ENCODE peak calls at places on chromosomes 13 and 19, in seven cellular contexts. One of them, this sample, is unnamed.
A peak's percentile ranks its signal among the peaks of the same experiment; 100 is the strongest.

GRCh38 chr19:10286803-10287737 is at the start of gene ICAM4:
- DNase-seq in breast epithelium: no peak
- DNase-seq in CD8-positive, alpha-beta T cell: no peak
- DNase-seq in CD8-positive, alpha-beta memory T cell: no peak
- DNase-seq in CD4-positive, CD25-positive, alpha-beta regulatory T cell: no peak
- DNase-seq in cardiac muscle cell: peak; percentile 71
- DNase-seq in stomach: peak; percentile 81
- DNase-seq in this sample: no peak

GRCh38 chr13:75751350-75751749 is 115.2 kb downstream of the LMO7 start:
- DNase-seq in breast epithelium: no peak
- DNase-seq in CD8-positive, alpha-beta T cell: no peak
- DNase-seq in CD8-positive, alpha-beta memory T cell: no peak
- DNase-seq in CD4-positive, CD25-positive, alpha-beta regulatory T cell: no peak
- DNase-seq in cardiac muscle cell: no peak
- DNase-seq in stomach: no peak
- DNase-seq in this sample: no peak

GRCh38 chr19:35807633-35808032 is 5.0 kb downstream of the PRODH2 start:
- DNase-seq in breast epithelium: no peak
- DNase-seq in CD8-positive, alpha-beta T cell: no peak
- DNase-seq in CD8-positive, alpha-beta memory T cell: no peak
- DNase-seq in CD4-positive, CD25-positive, alpha-beta regulatory T cell: no peak
- DNase-seq in cardiac muscle cell: no peak
- DNase-seq in stomach: no peak
- DNase-seq in this sample: no peak

GRCh38 chr13:78161266-78161665 is 242.6 kb upstream of the EDNRB start:
- DNase-seq in breast epithelium: no peak
- DNase-seq in CD8-positive, alpha-beta T cell: no peak
- DNase-seq in CD8-positive, alpha-beta memory T cell: no peak
- DNase-seq in CD4-positive, CD25-positive, alpha-beta regulatory T cell: no peak
- DNase-seq in cardiac muscle cell: no peak
- DNase-seq in stomach: no peak
- DNase-seq in this sample: no peak

GRCh38 chr13:23615677-23616076 is 45.5 kb downstream of the TNFRSF19 start:
- DNase-seq in breast epithelium: no peak
- DNase-seq in CD8-positive, alpha-beta T cell: no peak
- DNase-seq in CD8-positive, alpha-beta memory T cell: no peak
- DNase-seq in CD4-positive, CD25-positive, alpha-beta regulatory T cell: no peak
- DNase-seq in cardiac muscle cell: no peak
- DNase-seq in stomach: no peak
- DNase-seq in this sample: no peak

GRCh38 chr13:72384879-72385278 is 342.6 kb downstream of the MZT1 start:
- DNase-seq in breast epithelium: no peak
- DNase-seq in CD8-positive, alpha-beta T cell: no peak
- DNase-seq in CD8-positive, alpha-beta memory T cell: no peak
- DNase-seq in CD4-positive, CD25-positive, alpha-beta regulatory T cell: no peak
- DNase-seq in cardiac muscle cell: no peak
- DNase-seq in stomach: no peak
- DNase-seq in this sample: no peak

GRCh38 chr19:13146763-13147563 is 3.2 kb downstream of the STX10 start:
- DNase-seq in breast epithelium: no peak
- DNase-seq in CD8-positive, alpha-beta T cell: no peak
- DNase-seq in CD8-positive, alpha-beta memory T cell: no peak
- DNase-seq in CD4-positive, CD25-positive, alpha-beta regulatory T cell: no peak
- DNase-seq in cardiac muscle cell: no peak
- DNase-seq in stomach: peak; percentile 63
- DNase-seq in this sample: no peak

GRCh38 chr19:50198431-50199253 is 4.8 kb upstream of the MYH14 start:
- DNase-seq in breast epithelium: no peak
- DNase-seq in CD8-positive, alpha-beta T cell: no peak
- DNase-seq in CD8-positive, alpha-beta memory T cell: no peak
- DNase-seq in CD4-positive, CD25-positive, alpha-beta regulatory T cell: no peak
- DNase-seq in cardiac muscle cell: no peak
- DNase-seq in stomach: no peak
- DNase-seq in this sample: no peak

GRCh38 chr13:20126460-20127262 is 34.2 kb downstream of the GJA3 start:
- DNase-seq in breast epithelium: no peak
- DNase-seq in CD8-positive, alpha-beta T cell: no peak
- DNase-seq in CD8-positive, alpha-beta memory T cell: no peak
- DNase-seq in CD4-positive, CD25-positive, alpha-beta regulatory T cell: no peak
- DNase-seq in cardiac muscle cell: peak; percentile 78
- DNase-seq in stomach: no peak
- DNase-seq in this sample: no peak

GRCh38 chr19:8352134-8352827 is 9.2 kb upstream of the KANK3 start:
- DNase-seq in breast epithelium: no peak
- DNase-seq in CD8-positive, alpha-beta T cell: no peak
- DNase-seq in CD8-positive, alpha-beta memory T cell: no peak
- DNase-seq in CD4-positive, CD25-positive, alpha-beta regulatory T cell: no peak
- DNase-seq in cardiac muscle cell: no peak
- DNase-seq in stomach: no peak
- DNase-seq in this sample: no peak

GRCh38 chr13:80783926-80784325 is 443.0 kb upstream of the SPRY2 start:
- DNase-seq in breast epithelium: no peak
- DNase-seq in CD8-positive, alpha-beta T cell: no peak
- DNase-seq in CD8-positive, alpha-beta memory T cell: no peak
- DNase-seq in CD4-positive, CD25-positive, alpha-beta regulatory T cell: no peak
- DNase-seq in cardiac muscle cell: no peak
- DNase-seq in stomach: no peak
- DNase-seq in this sample: no peak

GRCh38 chr19:3131168-3131567 is 4.7 kb upstream of the GNA15 start:
- DNase-seq in breast epithelium: no peak
- DNase-seq in CD8-positive, alpha-beta T cell: no peak
- DNase-seq in CD8-positive, alpha-beta memory T cell: peak; percentile 29
- DNase-seq in CD4-positive, CD25-positive, alpha-beta regulatory T cell: peak; percentile 33
- DNase-seq in cardiac muscle cell: no peak
- DNase-seq in stomach: no peak
- DNase-seq in this sample: no peak

GRCh38 chr13:27379694-27380596 is 44.5 kb upstream of the GTF3A start:
- DNase-seq in breast epithelium: peak; percentile 31
- DNase-seq in CD8-positive, alpha-beta T cell: peak; percentile 57
- DNase-seq in CD8-positive, alpha-beta memory T cell: peak; percentile 20
- DNase-seq in CD4-positive, CD25-positive, alpha-beta regulatory T cell: peak; percentile 38
- DNase-seq in cardiac muscle cell: peak; percentile 69
- DNase-seq in stomach: peak; percentile 88
- DNase-seq in this sample: peak; percentile 66

GRCh38 chr13:39571502-39572092 is 31.4 kb downstream of the LHFPL6 start:
- DNase-seq in breast epithelium: no peak
- DNase-seq in CD8-positive, alpha-beta T cell: no peak
- DNase-seq in CD8-positive, alpha-beta memory T cell: no peak
- DNase-seq in CD4-positive, CD25-positive, alpha-beta regulatory T cell: no peak
- DNase-seq in cardiac muscle cell: no peak
- DNase-seq in stomach: no peak
- DNase-seq in this sample: no peak

GRCh38 chr19:35991731-35992450 is 3.1 kb upstream of the SDHAF1 start:
- DNase-seq in breast epithelium: no peak
- DNase-seq in CD8-positive, alpha-beta T cell: no peak
- DNase-seq in CD8-positive, alpha-beta memory T cell: no peak
- DNase-seq in CD4-positive, CD25-positive, alpha-beta regulatory T cell: no peak
- DNase-seq in cardiac muscle cell: no peak
- DNase-seq in stomach: no peak
- DNase-seq in this sample: no peak

GRCh38 chr19:42294471-42295137 is 7.3 kb upstream of the PRR19 start:
- DNase-seq in breast epithelium: no peak
- DNase-seq in CD8-positive, alpha-beta T cell: no peak
- DNase-seq in CD8-positive, alpha-beta memory T cell: no peak
- DNase-seq in CD4-positive, CD25-positive, alpha-beta regulatory T cell: no peak
- DNase-seq in cardiac muscle cell: no peak
- DNase-seq in stomach: no peak
- DNase-seq in this sample: no peak

GRCh38 chr19:47623921-47624391 is 15.0 kb downstream of the BICRA start:
- DNase-seq in breast epithelium: no peak
- DNase-seq in CD8-positive, alpha-beta T cell: no peak
- DNase-seq in CD8-positive, alpha-beta memory T cell: no peak
- DNase-seq in CD4-positive, CD25-positive, alpha-beta regulatory T cell: no peak
- DNase-seq in cardiac muscle cell: peak; percentile 17
- DNase-seq in stomach: no peak
- DNase-seq in this sample: no peak

GRCh38 chr13:74251778-74252519 is 117.7 kb upstream of the KLF12 start:
- DNase-seq in breast epithelium: no peak
- DNase-seq in CD8-positive, alpha-beta T cell: no peak
- DNase-seq in CD8-positive, alpha-beta memory T cell: no peak
- DNase-seq in CD4-positive, CD25-positive, alpha-beta regulatory T cell: no peak
- DNase-seq in cardiac muscle cell: no peak
- DNase-seq in stomach: no peak
- DNase-seq in this sample: no peak

GRCh38 chr13:86082116-86082515 is 282.9 kb upstream of the SLITRK6 start:
- DNase-seq in breast epithelium: no peak
- DNase-seq in CD8-positive, alpha-beta T cell: no peak
- DNase-seq in CD8-positive, alpha-beta memory T cell: no peak
- DNase-seq in CD4-positive, CD25-positive, alpha-beta regulatory T cell: no peak
- DNase-seq in cardiac muscle cell: no peak
- DNase-seq in stomach: no peak
- DNase-seq in this sample: no peak

GRCh38 chr19:31000913-31001312 is 348.3 kb downstream of the TSHZ3 start:
- DNase-seq in breast epithelium: no peak
- DNase-seq in CD8-positive, alpha-beta T cell: no peak
- DNase-seq in CD8-positive, alpha-beta memory T cell: no peak
- DNase-seq in CD4-positive, CD25-positive, alpha-beta regulatory T cell: no peak
- DNase-seq in cardiac muscle cell: no peak
- DNase-seq in stomach: no peak
- DNase-seq in this sample: no peak

GRCh38 chr19:11067356-11068113 is 21.7 kb upstream of the LDLR start:
- DNase-seq in breast epithelium: no peak
- DNase-seq in CD8-positive, alpha-beta T cell: no peak
- DNase-seq in CD8-positive, alpha-beta memory T cell: no peak
- DNase-seq in CD4-positive, CD25-positive, alpha-beta regulatory T cell: no peak
- DNase-seq in cardiac muscle cell: no peak
- DNase-seq in stomach: no peak
- DNase-seq in this sample: no peak

DNA sequence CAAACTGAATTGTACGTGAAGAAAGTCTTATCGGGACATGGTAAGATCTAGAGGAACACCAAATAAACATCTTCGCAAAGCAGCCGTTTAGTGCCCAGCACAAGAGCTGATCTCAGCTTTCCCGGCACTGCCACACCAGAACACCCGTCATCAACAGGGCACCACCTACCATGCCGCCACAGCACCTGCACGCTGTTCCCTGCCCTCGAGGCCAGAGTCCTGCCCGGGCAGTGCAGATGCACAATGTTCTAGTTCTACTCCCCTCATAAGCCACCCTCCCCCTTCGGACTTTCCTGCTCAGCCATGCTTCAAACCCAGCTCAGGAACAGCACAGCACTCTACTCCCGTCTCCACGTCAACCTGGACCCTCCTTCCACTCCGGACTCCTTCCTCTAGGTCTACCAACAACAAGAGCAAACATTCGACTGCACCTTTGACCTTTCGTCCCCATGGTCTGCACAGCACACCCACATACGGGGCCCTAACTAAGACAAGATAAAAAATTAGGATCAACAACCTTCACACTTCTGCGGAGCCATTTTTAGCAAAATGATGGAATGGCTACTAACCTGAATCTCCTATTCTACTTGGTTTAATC is 25.1 kb downstream of the TUBGCP3 start:
- DNase-seq in breast epithelium: no peak
- DNase-seq in CD8-positive, alpha-beta T cell: no peak
- DNase-seq in CD8-positive, alpha-beta memory T cell: no peak
- DNase-seq in CD4-positive, CD25-positive, alpha-beta regulatory T cell: no peak
- DNase-seq in cardiac muscle cell: no peak
- DNase-seq in stomach: no peak
- DNase-seq in this sample: no peak
- H3K4me1 ChIP-seq in breast epithelium: no peaks in the 10 kb centered on the region
- H3K4me1 ChIP-seq in CD8-positive, alpha-beta T cell: no peaks in the 10 kb centered on the region
- H3K4me1 ChIP-seq in CD8-positive, alpha-beta memory T cell: no peaks in the 10 kb centered on the region
- H3K4me1 ChIP-seq in CD4-positive, CD25-positive, alpha-beta regulatory T cell: no peaks in the 10 kb centered on the region
- H3K4me1 ChIP-seq in cardiac muscle cell: peaks cover 2% of the 10 kb centered on the region
- H3K4me1 ChIP-seq in stomach: peaks cover 10% of the 10 kb centered on the region
- H3K4me1 ChIP-seq in this sample: no peaks in the 10 kb centered on the region

DNA sequence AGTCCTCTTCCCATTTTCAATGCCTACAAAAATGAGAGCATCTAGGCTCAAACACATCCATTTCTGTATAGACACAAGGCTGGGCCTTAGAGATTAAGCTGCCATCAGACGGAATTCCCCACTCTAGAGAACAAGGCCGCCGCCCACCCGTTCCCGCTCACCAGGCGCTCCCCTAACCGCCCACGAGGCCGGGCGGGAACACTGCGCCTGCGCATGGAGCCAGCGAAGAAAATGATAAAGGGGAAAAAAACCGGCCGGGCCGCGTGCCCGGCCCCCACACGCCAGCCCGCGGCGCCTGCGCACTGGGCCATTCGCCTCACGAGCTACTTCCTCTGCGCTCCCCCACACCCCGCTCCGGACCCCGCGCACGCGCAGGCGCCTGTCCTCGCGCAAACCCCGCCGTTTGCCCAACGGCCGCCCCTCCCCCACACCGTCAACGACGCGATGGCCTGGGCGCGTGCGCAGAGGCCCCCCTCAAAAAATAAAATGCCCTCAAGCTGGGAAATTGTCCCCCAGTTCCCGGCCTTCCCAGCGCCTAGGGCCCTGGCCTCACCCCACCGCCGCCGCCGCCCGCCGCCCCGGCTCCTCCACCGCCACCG is 540 bp downstream of the HNRNPL start:
- DNase-seq in breast epithelium: peak; percentile 93
- DNase-seq in CD8-positive, alpha-beta T cell: peak; percentile 97
- DNase-seq in CD8-positive, alpha-beta memory T cell: peak; percentile 96
- DNase-seq in CD4-positive, CD25-positive, alpha-beta regulatory T cell: peak; percentile 96
- DNase-seq in cardiac muscle cell: peak; percentile 96
- DNase-seq in stomach: peak; percentile 97
- DNase-seq in this sample: peak; percentile 98
- H3K4me1 ChIP-seq in breast epithelium: no peaks in the 10 kb centered on the region
- H3K4me1 ChIP-seq in CD8-positive, alpha-beta T cell: peaks cover 61% of the 10 kb centered on the region
- H3K4me1 ChIP-seq in CD8-positive, alpha-beta memory T cell: peaks cover 65% of the 10 kb centered on the region
- H3K4me1 ChIP-seq in CD4-positive, CD25-positive, alpha-beta regulatory T cell: peaks cover 72% of the 10 kb centered on the region
- H3K4me1 ChIP-seq in cardiac muscle cell: peaks cover 16% of the 10 kb centered on the region
- H3K4me1 ChIP-seq in stomach: peaks cover 63% of the 10 kb centered on the region
- H3K4me1 ChIP-seq in this sample: peaks cover 27% of the 10 kb centered on the region

DNA sequence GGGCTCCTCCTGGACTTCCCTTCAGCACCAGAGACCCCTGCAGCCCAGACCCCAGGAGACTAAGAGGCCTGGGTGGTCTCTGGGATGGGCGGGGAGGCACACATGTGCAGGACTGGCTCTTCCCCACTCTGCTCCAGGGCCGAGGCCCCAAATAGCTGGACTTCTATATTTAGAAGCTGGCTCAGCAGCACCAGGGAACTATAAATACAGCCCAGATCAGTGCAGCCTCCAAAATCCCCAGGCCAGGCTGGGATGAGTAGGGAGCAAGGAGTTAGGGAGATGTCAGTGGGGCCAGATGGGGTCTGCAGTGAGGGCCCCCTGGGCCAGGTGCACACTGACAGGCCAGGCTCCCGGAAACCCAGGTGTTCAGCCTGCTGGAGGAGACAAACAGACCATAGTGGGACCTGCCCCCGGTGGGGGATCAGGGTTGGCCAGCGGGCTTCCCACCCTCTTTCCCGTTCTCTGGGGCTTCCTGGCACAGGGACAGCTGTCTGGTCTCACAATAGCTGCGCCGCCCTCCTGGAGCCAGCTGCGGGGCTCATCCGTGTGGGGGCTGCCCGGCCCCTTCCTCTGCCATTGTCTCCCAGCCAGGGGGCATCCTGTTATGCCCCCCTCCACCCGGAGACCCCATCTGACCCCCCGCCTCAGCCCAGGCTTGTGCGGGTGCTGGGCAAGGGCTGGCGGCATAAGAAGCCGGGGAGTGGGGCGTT is 5.5 kb upstream of the ADGRE5 start:
- DNase-seq in breast epithelium: no peak
- DNase-seq in CD8-positive, alpha-beta T cell: no peak
- DNase-seq in CD8-positive, alpha-beta memory T cell: no peak
- DNase-seq in CD4-positive, CD25-positive, alpha-beta regulatory T cell: no peak
- DNase-seq in cardiac muscle cell: peak; percentile 72
- DNase-seq in stomach: no peak
- DNase-seq in this sample: peak; percentile 50
- H3K4me1 ChIP-seq in breast epithelium: no peaks in the 10 kb centered on the region
- H3K4me1 ChIP-seq in CD8-positive, alpha-beta T cell: peaks cover 78% of the 10 kb centered on the region
- H3K4me1 ChIP-seq in CD8-positive, alpha-beta memory T cell: peaks cover 72% of the 10 kb centered on the region
- H3K4me1 ChIP-seq in CD4-positive, CD25-positive, alpha-beta regulatory T cell: peaks cover 64% of the 10 kb centered on the region
- H3K4me1 ChIP-seq in cardiac muscle cell: peaks cover 19% of the 10 kb centered on the region
- H3K4me1 ChIP-seq in stomach: peaks cover 85% of the 10 kb centered on the region
- H3K4me1 ChIP-seq in this sample: peaks cover 40% of the 10 kb centered on the region

GRCh38 chr19:17353386-17353785 is 16.0 kb downstream of the GTPBP3 start:
- DNase-seq in breast epithelium: no peak
- DNase-seq in CD8-positive, alpha-beta T cell: no peak
- DNase-seq in CD8-positive, alpha-beta memory T cell: no peak
- DNase-seq in CD4-positive, CD25-positive, alpha-beta regulatory T cell: no peak
- DNase-seq in cardiac muscle cell: no peak
- DNase-seq in stomach: no peak
- DNase-seq in this sample: no peak
- H3K4me1 ChIP-seq in breast epithelium: no peaks in the 10 kb centered on the region
- H3K4me1 ChIP-seq in CD8-positive, alpha-beta T cell: no peaks in the 10 kb centered on the region
- H3K4me1 ChIP-seq in CD8-positive, alpha-beta memory T cell: no peaks in the 10 kb centered on the region
- H3K4me1 ChIP-seq in CD4-positive, CD25-positive, alpha-beta regulatory T cell: no peaks in the 10 kb centered on the region
- H3K4me1 ChIP-seq in cardiac muscle cell: no peaks in the 10 kb centered on the region
- H3K4me1 ChIP-seq in stomach: peaks cover 6% of the 10 kb centered on the region
- H3K4me1 ChIP-seq in this sample: no peaks in the 10 kb centered on the region

This sample was measured in tibial artery.